ENCODE peak calls at places on chromosome 21, in six cellular contexts. Y is IMR-90, T is neuronal stem cell, C is mesendoderm, O is H1, I is mesenchymal stem cell. P is an unnamed sample.

GRCh38 chr21:38787461-38788274 is 18.1 kb upstream of the ETS2 start:
- DNase-seq in Y (peak; percentile 76), T (no peak), C (peak; percentile 88), O (no peak), I (peak; percentile 86), P (peak; percentile 97)

GRCh38 chr21:14119038-14119437 is 91.7 kb downstream of the LIPI start:
- DNase-seq in Y (peak; percentile 1), T (no peak), C (peak; percentile 71), O (no peak), I (no peak), P (no peak)

GRCh38 chr21:14482165-14482564 is 64.0 kb downstream of the SAMSN1 start:
- DNase-seq in Y (no peak), T (no peak), C (no peak), O (no peak), I (no peak), P (peak; percentile 16)

GRCh38 chr21:35615325-35615724 is 445.0 kb downstream of the SETD4 start:
- DNase-seq in Y (no peak), T (no peak), C (no peak), O (no peak), I (no peak), P (no peak)

GRCh38 chr21:38793926-38794713 is 11.6 kb upstream of the ETS2 start:
- DNase-seq in Y (no peak), T (no peak), C (no peak), O (no peak), I (no peak), P (no peak)

GRCh38 chr21:20250337-20250736 is 747.9 kb upstream of the NCAM2 start:
- DNase-seq in Y (no peak), T (no peak), C (no peak), O (no peak), I (no peak), P (no peak)

GRCh38 chr21:17460094-17460493 is 52.7 kb upstream of the CXADR start:
- DNase-seq in Y (no peak), T (no peak), C (no peak), O (no peak), I (no peak), P (no peak)

GRCh38 chr21:17463441-17463840 is 49.4 kb upstream of the CXADR start:
- DNase-seq in Y (peak; percentile 97), T (no peak), C (peak; percentile 3), O (no peak), I (peak; percentile 44), P (no peak)

GRCh38 chr21:27570306-27570868 is 603.5 kb upstream of the ADAMTS5 start:
- DNase-seq in Y (peak; percentile 94), T (no peak), C (no peak), O (no peak), I (peak; percentile 61), P (peak; percentile 89)

GRCh38 chr21:29434081-29434480 is 135.4 kb downstream of the BACH1 start:
- DNase-seq in Y (no peak), T (no peak), C (no peak), O (no peak), I (peak; percentile 2), P (no peak)

GRCh38 chr21:24188511-24188910 is 1418.8 kb downstream of the MRPL39 start:
- DNase-seq in Y (peak; percentile 57), T (no peak), C (no peak), O (no peak), I (no peak), P (no peak)

GRCh38 chr21:38661296-38662223 is 144.2 kb upstream of the ETS2 start:
- DNase-seq in Y (peak; percentile 62), T (no peak), C (peak; percentile 47), O (no peak), I (peak; percentile 83), P (no peak)

GRCh38 chr21:15037095-15037730 is 27.6 kb downstream of the NRIP1 start:
- DNase-seq in Y (no peak), T (no peak), C (no peak), O (no peak), I (no peak), P (no peak)

GRCh38 chr21:31318971-31319370 is 25.1 kb downstream of the TIAM1 start:
- DNase-seq in Y (peak; percentile 30), T (no peak), C (no peak), O (no peak), I (no peak), P (no peak)

GRCh38 chr21:31198575-31198974 is 145.5 kb downstream of the TIAM1 start:
- DNase-seq in Y (peak; percentile 62), T (peak; percentile 37), C (peak; percentile 49), O (no peak), I (peak; percentile 65), P (peak; percentile 19)

GRCh38 chr21:15732996-15733329 is 3.2 kb downstream of the USP25 start:
- DNase-seq in Y (no peak), T (no peak), C (no peak), O (no peak), I (no peak), P (no peak)

GRCh38 chr21:32253215-32253641 is 25.6 kb downstream of the MIS18A start:
- DNase-seq in Y (peak; percentile 65), T (no peak), C (no peak), O (no peak), I (peak; percentile 10), P (peak; percentile 71)

GRCh38 chr21:32257952-32258785 is 20.7 kb downstream of the MIS18A start:
- DNase-seq in Y (peak; percentile 85), T (peak; percentile 70), C (peak; percentile 86), O (peak; percentile 33), I (peak; percentile 86), P (peak; percentile 71)

GRCh38 chr21:31110430-31110829 is 72.2 kb upstream of the KRTAP19-8 start:
- DNase-seq in Y (no peak), T (no peak), C (no peak), O (no peak), I (no peak), P (no peak)

GRCh38 chr21:35048183-35048601 is 910 bp downstream of the RUNX1 start:
- DNase-seq in Y (no peak), T (no peak), C (no peak), O (no peak), I (peak; percentile 81), P (peak; percentile 38)

GRCh38 chr21:38965910-38966504 is 160.3 kb downstream of the ETS2 start:
- DNase-seq in Y (peak; percentile 59), T (no peak), C (peak; percentile 86), O (no peak), I (peak; percentile 100), P (peak; percentile 97)

GRCh38 chr21:14876464-14876863 is 188.3 kb downstream of the NRIP1 start:
- DNase-seq in Y (no peak), T (no peak), C (no peak), O (no peak), I (no peak), P (no peak)

GRCh38 chr21:29164330-29164942 is 34.0 kb downstream of the MAP3K7CL start:
- DNase-seq in Y (peak; percentile 91), T (no peak), C (peak; percentile 74), O (no peak), I (peak; percentile 86), P (peak; percentile 82)

GRCh38 chr21:39461419-39461818 is 9.6 kb downstream of the SH3BGR start:
- DNase-seq in Y (no peak), T (no peak), C (no peak), O (no peak), I (no peak), P (no peak)

GRCh38 chr21:31482460-31482859 is 138.4 kb upstream of the TIAM1 start:
- DNase-seq in Y (no peak), T (no peak), C (no peak), O (no peak), I (no peak), P (no peak)

GRCh38 chr21:36888466-36888865 is 78.0 kb downstream of the HLCS start:
- DNase-seq in Y (no peak), T (no peak), C (no peak), O (no peak), I (no peak), P (no peak)

GRCh38 chr21:36889401-36889800 is 77.1 kb downstream of the HLCS start:
- DNase-seq in Y (no peak), T (no peak), C (no peak), O (no peak), I (peak; percentile 11), P (no peak)

GRCh38 chr21:36891123-36891522 is 75.3 kb downstream of the HLCS start:
- DNase-seq in Y (no peak), T (no peak), C (no peak), O (no peak), I (no peak), P (no peak)

GRCh38 chr21:36891692-36892091 is 74.8 kb downstream of the HLCS start:
- DNase-seq in Y (no peak), T (no peak), C (peak; percentile 14), O (no peak), I (no peak), P (no peak)

GRCh38 chr21:36890086-36890485 is 76.4 kb downstream of the HLCS start:
- DNase-seq in Y (no peak), T (no peak), C (no peak), O (no peak), I (no peak), P (no peak)
- H3K4me1 ChIP-seq in Y (no peaks in the 10 kb centered on the region), T (peaks cover 3% of the 10 kb centered on the region), C (no peaks in the 10 kb centered on the region), O (peaks cover 8% of the 10 kb centered on the region), I (no peaks in the 10 kb centered on the region), P (no peaks in the 10 kb centered on the region)

DNA sequence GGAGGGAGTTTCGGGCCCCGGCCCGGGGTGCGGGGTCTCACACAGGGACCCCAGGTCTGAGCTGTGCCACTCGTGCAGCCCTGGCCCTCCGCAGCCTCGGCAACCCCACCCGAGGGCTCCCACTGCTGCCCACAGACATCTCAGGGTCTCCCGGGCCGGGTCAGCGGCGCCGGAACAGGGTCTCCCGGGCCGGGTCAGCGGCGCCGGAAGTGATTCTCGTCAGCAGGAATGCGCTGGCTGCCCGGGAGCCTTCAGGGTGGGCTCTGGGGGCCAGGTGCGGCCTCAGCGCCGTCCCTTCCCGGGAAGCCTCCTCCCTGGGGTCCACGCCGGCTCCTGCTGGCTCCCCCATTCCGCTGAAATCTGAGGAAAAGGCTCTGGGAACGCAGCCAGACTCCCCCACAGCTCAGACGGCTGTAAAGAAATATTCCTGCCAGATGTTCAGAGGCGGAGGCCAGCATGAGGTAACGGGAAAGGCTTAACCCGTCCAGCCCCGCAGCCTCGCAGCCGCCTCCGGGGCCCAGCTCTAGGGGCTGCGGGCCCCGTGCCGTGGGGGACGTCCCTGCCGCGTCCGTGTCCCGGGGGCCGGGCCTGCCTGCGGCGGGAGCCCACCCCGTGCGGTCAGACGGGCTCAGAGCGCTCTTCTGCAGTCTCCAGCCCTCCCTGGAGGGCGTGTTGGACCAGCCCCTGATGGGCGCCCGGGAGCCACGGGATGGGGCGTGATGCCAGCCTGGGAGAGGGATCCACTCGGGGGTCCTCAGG is 8.7 kb upstream of the COL6A1 start:
- DNase-seq in Y (peak; percentile 92), T (no peak), C (peak; percentile 58), O (no peak), I (peak; percentile 89), P (no peak)
- H3K4me3 ChIP-seq in Y (no peak overlapping the region), T (peak overlapping the region; percentile 77), C (peak overlapping the region; percentile 23), O (peak overlapping the region; percentile 71), I (peak overlapping the region; percentile 57), P (peak overlapping the region; percentile 62)

DNA sequence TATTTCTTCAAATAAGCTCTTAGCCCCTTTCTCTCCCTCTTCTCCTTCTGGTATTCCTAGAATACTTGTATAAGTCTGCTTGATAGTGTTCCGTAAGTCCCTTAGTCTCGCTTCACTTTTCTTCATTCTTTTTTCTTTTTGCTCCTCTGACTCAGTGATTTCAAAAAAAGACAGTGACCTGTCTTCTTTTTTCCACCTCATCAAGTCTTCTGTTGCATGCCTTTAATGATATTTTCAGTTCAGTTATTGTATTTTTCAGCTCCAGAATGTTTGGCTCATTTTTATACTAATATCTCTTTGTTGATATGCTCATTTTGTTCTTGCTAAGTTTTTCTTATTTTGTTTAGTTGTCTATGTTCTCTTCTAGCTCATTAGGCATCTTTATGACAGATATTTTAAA is 97.7 kb downstream of the POFUT2 start:
- DNase-seq in Y (no peak), T (no peak), C (no peak), O (no peak), I (no peak), P (no peak)
- H3K23ac ChIP-seq in Y (no peak overlapping the region), T (no peak overlapping the region), C (no peak overlapping the region), O (no peak overlapping the region), I (no peak overlapping the region), P (no peak overlapping the region)

GRCh38 chr21:42111811-42112210 is 40.7 kb downstream of the UMODL1 start:
- DNase-seq in Y (no peak), T (no peak), C (no peak), O (no peak), I (no peak), P (no peak)
- H3K4me1 ChIP-seq in Y (peaks cover 3% of the 10 kb centered on the region), T (no peaks in the 10 kb centered on the region), C (no peaks in the 10 kb centered on the region), O (no peaks in the 10 kb centered on the region), I (peaks cover 6% of the 10 kb centered on the region), P (peaks cover 11% of the 10 kb centered on the region)

P was measured in trophoblast cell.